ENCODE peak calls at places on chromosomes 1 and 21, in six cellular contexts. O is neural crest cell; U is activated CD8-positive, alpha-beta memory T cell treated with anti-CD3 and anti-CD28 coated beads for 24 hours; J is OCI-LY7; Q is COR-L47; P is NCI-H1436. M is an unnamed sample.

GRCh38 chr1:208412994-208413393 is 168.8 kb upstream of the PLXNA2 start:
- DNase-seq in O (no peak), U (no peak), J (no peak), Q (no peak), P (no peak), M (no peak)

GRCh38 chr1:233904979-233905415 is 521 bp downstream of the SLC35F3 start:
- DNase-seq in O (peak), U (no peak), J (no peak), Q (no peak), P (no peak), M (peak)

GRCh38 chr1:53090227-53091147 is 28.5 kb downstream of the PODN start:
- DNase-seq in O (no peak), U (no peak), J (no peak), Q (no peak), P (no peak), M (no peak)

GRCh38 chr1:76238094-76238551 is 163.6 kb downstream of the ST6GALNAC3 start:
- DNase-seq in O (no peak), U (no peak), J (no peak), Q (no peak), P (no peak), M (no peak)

GRCh38 chr21:42195378-42196031 is 23.4 kb upstream of the ABCG1 start:
- DNase-seq in O (no peak), U (no peak), J (peak), Q (no peak), P (no peak), M (no peak)

GRCh38 chr1:3344395-3344794 is 110.1 kb upstream of the ARHGEF16 start:
- DNase-seq in O (no peak), U (no peak), J (no peak), Q (no peak), P (no peak), M (no peak)

GRCh38 chr1:157106813-157107189 is 7.2 kb upstream of the ETV3L start:
- DNase-seq in O (no peak), U (no peak), J (no peak), Q (no peak), P (no peak), M (no peak)

GRCh38 chr1:216532399-216532798 is 109.2 kb upstream of the USH2A start:
- DNase-seq in O (no peak), U (no peak), J (no peak), Q (peak), P (no peak), M (no peak)

GRCh38 chr1:94803517-94804441 is 16.4 kb upstream of the SLC44A3 start:
- DNase-seq in O (peak), U (no peak), J (no peak), Q (no peak), P (no peak), M (no peak)

GRCh38 chr1:206463911-206464310 is 6.4 kb upstream of the IKBKE start:
- DNase-seq in O (no peak), U (no peak), J (no peak), Q (no peak), P (no peak), M (no peak)

GRCh38 chr1:56911098-56911497 is 54.7 kb downstream of the C8B start:
- DNase-seq in O (no peak), U (no peak), J (no peak), Q (no peak), P (no peak), M (no peak)

GRCh38 chr1:114215426-114215825 is 61.8 kb upstream of the SYT6 start:
- DNase-seq in O (no peak), U (no peak), J (no peak), Q (no peak), P (no peak), M (no peak)

GRCh38 chr1:21641076-21641475 is 28.1 kb downstream of the RAP1GAP start:
- DNase-seq in O (no peak), U (no peak), J (no peak), Q (no peak), P (no peak), M (no peak)

GRCh38 chr1:43711049-43711448 is 3.7 kb downstream of the ST3GAL3 start:
- DNase-seq in O (no peak), U (no peak), J (no peak), Q (no peak), P (no peak), M (no peak)

GRCh38 chr1:32878637-32879041 is 7.7 kb upstream of the HPCA start:
- DNase-seq in O (no peak), U (no peak), J (no peak), Q (no peak), P (no peak), M (no peak)

GRCh38 chr1:205961970-205962820 is 18.9 kb upstream of the SLC26A9 start:
- DNase-seq in O (no peak), U (no peak), J (no peak), Q (no peak), P (no peak), M (no peak)

GRCh38 chr1:237282266-237282783 is 240.3 kb downstream of the RYR2 start:
- DNase-seq in O (no peak), U (no peak), J (no peak), Q (no peak), P (no peak), M (no peak)

GRCh38 chr1:246159290-246160227 is 347.5 kb downstream of the SMYD3 start:
- DNase-seq in O (no peak), U (no peak), J (no peak), Q (no peak), P (no peak), M (no peak)

GRCh38 chr1:233090706-233091494 is 140.5 kb downstream of the NTPCR start:
- DNase-seq in O (no peak), U (no peak), J (no peak), Q (no peak), P (no peak), M (no peak)

GRCh38 chr21:33230518-33231324 is 983 bp downstream of the IFNAR2 start:
- DNase-seq in O (peak), U (peak), J (peak), Q (no peak), P (no peak), M (no peak)

GRCh38 chr1:53073899-53074311 is 11.9 kb downstream of the PODN start:
- DNase-seq in O (no peak), U (no peak), J (no peak), Q (no peak), P (no peak), M (no peak)

GRCh38 chr21:37264808-37265207 is 2.3 kb downstream of the VPS26C start:
- DNase-seq in O (no peak), U (no peak), J (no peak), Q (no peak), P (no peak), M (no peak)

M was measured in NCI-H2227 treated with DMSO at 0.1 percent for 48 hours.